ENCODE peak calls at places on chromosome 1, in seven cellular contexts. Q, U, L, K, F, D and C are unnamed samples.

GRCh38 chr1:241674805-241675384 is 22.8 kb downstream of the WDR64 start:
- DNase-seq in F (no peak), L (no peak), Q (no peak), K (no peak), U (no peak), D (no peak), C (no peak)

GRCh38 chr1:34331527-34331926 is 154.8 kb downstream of the C1orf94 start:
- DNase-seq in L (no peak), K (no peak), Q (no peak), D (no peak), U (no peak), F (no peak), C (no peak)

GRCh38 chr1:97042551-97042950 is 321.0 kb downstream of the PTBP2 start:
- DNase-seq in U (no peak), Q (no peak), L (no peak), K (no peak), D (no peak), F (no peak), C (no peak)

GRCh38 chr1:109807822-109808680 is 44.3 kb upstream of the EPS8L3 start:
- DNase-seq in K (no peak), U (no peak), Q (peak; percentile 13), L (no peak), D (no peak), F (peak; percentile 50), C (no peak)

GRCh38 chr1:3697810-3698209 is 45.5 kb downstream of the TP73 start:
- DNase-seq in D (no peak), L (no peak), U (no peak), K (no peak), F (no peak), Q (no peak), C (no peak)

GRCh38 chr1:40829631-40830245 is 32.4 kb downstream of the CITED4 start:
- DNase-seq in D (peak; percentile 18), F (no peak), L (no peak), K (no peak), U (no peak), Q (no peak), C (no peak)

GRCh38 chr1:188188317-188188716 is 1359.6 kb downstream of the PLA2G4A start:
- DNase-seq in K (no peak), Q (no peak), L (no peak), D (no peak), F (no peak), U (no peak), C (no peak)

GRCh38 chr1:109979489-109980091 is 5.0 kb upstream of the AHCYL1 start:
- DNase-seq in K (no peak), U (peak; percentile 56), L (no peak), D (no peak), Q (no peak), F (no peak), C (no peak)

GRCh38 chr1:54016343-54017282 is 1.4 kb downstream of the LDLRAD1 start:
- DNase-seq in L (no peak), U (peak; percentile 62), K (no peak), D (peak; percentile 59), Q (peak; percentile 71), F (peak; percentile 61), C (no peak)

GRCh38 chr1:20165522-20165951 is 20.4 kb upstream of the UBXN10 start:
- DNase-seq in D (no peak), K (no peak), L (no peak), U (no peak), Q (no peak), F (no peak), C (no peak)

GRCh38 chr1:155329980-155330598 is 9.4 kb downstream of the RUSC1 start:
- DNase-seq in F (peak; percentile 67), L (no peak), Q (no peak), U (no peak), K (no peak), D (no peak), C (no peak)